ENCODE peak calls at places on chromosomes 13 and 19, in nine cellular contexts. One of them, this sample, is unnamed.

GRCh38 chr19:39982883-39983282 is 11.9 kb downstream of the PSMC4 start:
- DNase-seq in NCI-H1694: no peak
- DNase-seq in aorta: no peak
- DNase-seq in left colon: no peak
- DNase-seq in T-helper 2 cell treated with Interferon-gamma antibody and Interleukin-4, amounts not matched to agents 5 μg/mL and 100 μg/mL, for 36 hours: no peak
- DNase-seq in tibial artery: no peak
- DNase-seq in PC-9: no peak
- DNase-seq in globus pallidus: no peak
- DNase-seq in CD8-positive, alpha-beta memory T cell: no peak
- DNase-seq in this sample: no peak

GRCh38 chr13:114017028-114017630 is 43.3 kb upstream of the C13orf46 start:
- DNase-seq in NCI-H1694: no peak
- DNase-seq in aorta: peak
- DNase-seq in left colon: no peak
- DNase-seq in T-helper 2 cell treated with Interferon-gamma antibody and Interleukin-4, amounts not matched to agents 5 μg/mL and 100 μg/mL, for 36 hours: no peak
- DNase-seq in tibial artery: no peak
- DNase-seq in PC-9: no peak
- DNase-seq in globus pallidus: no peak
- DNase-seq in CD8-positive, alpha-beta memory T cell: no peak
- DNase-seq in this sample: no peak

GRCh38 chr13:112444001-112444311 is 67.8 kb downstream of the SPACA7 start:
- DNase-seq in NCI-H1694: peak
- DNase-seq in aorta: peak
- DNase-seq in left colon: peak
- DNase-seq in T-helper 2 cell treated with Interferon-gamma antibody and Interleukin-4, amounts not matched to agents 5 μg/mL and 100 μg/mL, for 36 hours: peak
- DNase-seq in tibial artery: peak
- DNase-seq in PC-9: peak
- DNase-seq in globus pallidus: peak
- DNase-seq in CD8-positive, alpha-beta memory T cell: no peak
- DNase-seq in this sample: peak

GRCh38 chr19:51439021-51439465 is 19.2 kb downstream of the SIGLEC8 start:
- DNase-seq in NCI-H1694: no peak
- DNase-seq in aorta: no peak
- DNase-seq in left colon: no peak
- DNase-seq in T-helper 2 cell treated with Interferon-gamma antibody and Interleukin-4, amounts not matched to agents 5 μg/mL and 100 μg/mL, for 36 hours: peak
- DNase-seq in tibial artery: no peak
- DNase-seq in PC-9: no peak
- DNase-seq in globus pallidus: no peak
- DNase-seq in CD8-positive, alpha-beta memory T cell: peak
- DNase-seq in this sample: peak

GRCh38 chr19:16247353-16248182 is 49.9 kb downstream of the AP1M1 start:
- DNase-seq in NCI-H1694: peak
- DNase-seq in aorta: peak
- DNase-seq in left colon: peak
- DNase-seq in T-helper 2 cell treated with Interferon-gamma antibody and Interleukin-4, amounts not matched to agents 5 μg/mL and 100 μg/mL, for 36 hours: peak
- DNase-seq in tibial artery: peak
- DNase-seq in PC-9: peak
- DNase-seq in globus pallidus: peak
- DNase-seq in CD8-positive, alpha-beta memory T cell: peak
- DNase-seq in this sample: peak

GRCh38 chr19:44722131-44723121 is 23.5 kb downstream of the CEACAM16 start:
- DNase-seq in NCI-H1694: no peak
- DNase-seq in aorta: no peak
- DNase-seq in left colon: no peak
- DNase-seq in T-helper 2 cell treated with Interferon-gamma antibody and Interleukin-4, amounts not matched to agents 5 μg/mL and 100 μg/mL, for 36 hours: no peak
- DNase-seq in tibial artery: no peak
- DNase-seq in PC-9: no peak
- DNase-seq in globus pallidus: no peak
- DNase-seq in CD8-positive, alpha-beta memory T cell: no peak
- DNase-seq in this sample: no peak

GRCh38 chr19:1265611-1266115 is 3.5 kb upstream of the CIRBP start:
- DNase-seq in NCI-H1694: no peak
- DNase-seq in aorta: peak
- DNase-seq in left colon: peak
- DNase-seq in T-helper 2 cell treated with Interferon-gamma antibody and Interleukin-4, amounts not matched to agents 5 μg/mL and 100 μg/mL, for 36 hours: peak
- DNase-seq in tibial artery: peak
- DNase-seq in PC-9: peak
- DNase-seq in globus pallidus: no peak
- DNase-seq in CD8-positive, alpha-beta memory T cell: peak
- DNase-seq in this sample: peak

GRCh38 chr19:9667898-9668297 is 7.0 kb downstream of the ZNF562 start:
- DNase-seq in NCI-H1694: no peak
- DNase-seq in aorta: no peak
- DNase-seq in left colon: no peak
- DNase-seq in T-helper 2 cell treated with Interferon-gamma antibody and Interleukin-4, amounts not matched to agents 5 μg/mL and 100 μg/mL, for 36 hours: no peak
- DNase-seq in tibial artery: no peak
- DNase-seq in PC-9: no peak
- DNase-seq in globus pallidus: no peak
- DNase-seq in CD8-positive, alpha-beta memory T cell: no peak
- DNase-seq in this sample: no peak

GRCh38 chr13:100176781-100177389 is 88.0 kb downstream of the PCCA start:
- DNase-seq in NCI-H1694: peak
- DNase-seq in aorta: no peak
- DNase-seq in left colon: no peak
- DNase-seq in T-helper 2 cell treated with Interferon-gamma antibody and Interleukin-4, amounts not matched to agents 5 μg/mL and 100 μg/mL, for 36 hours: no peak
- DNase-seq in tibial artery: no peak
- DNase-seq in PC-9: no peak
- DNase-seq in globus pallidus: no peak
- DNase-seq in CD8-positive, alpha-beta memory T cell: no peak
- DNase-seq in this sample: no peak

GRCh38 chr13:94520001-94520400 is 40.5 kb upstream of the DCT start:
- DNase-seq in NCI-H1694: no peak
- DNase-seq in aorta: no peak
- DNase-seq in left colon: no peak
- DNase-seq in T-helper 2 cell treated with Interferon-gamma antibody and Interleukin-4, amounts not matched to agents 5 μg/mL and 100 μg/mL, for 36 hours: no peak
- DNase-seq in tibial artery: no peak
- DNase-seq in PC-9: no peak
- DNase-seq in globus pallidus: no peak
- DNase-seq in CD8-positive, alpha-beta memory T cell: no peak
- DNase-seq in this sample: no peak

GRCh38 chr13:34416833-34417425 is 525.1 kb upstream of the NBEA start:
- DNase-seq in NCI-H1694: no peak
- DNase-seq in aorta: peak
- DNase-seq in left colon: peak
- DNase-seq in T-helper 2 cell treated with Interferon-gamma antibody and Interleukin-4, amounts not matched to agents 5 μg/mL and 100 μg/mL, for 36 hours: no peak
- DNase-seq in tibial artery: peak
- DNase-seq in PC-9: peak
- DNase-seq in globus pallidus: peak
- DNase-seq in CD8-positive, alpha-beta memory T cell: no peak
- DNase-seq in this sample: peak

GRCh38 chr19:57068921-57069697 is 50.7 kb upstream of the USP29 start:
- DNase-seq in NCI-H1694: no peak
- DNase-seq in aorta: no peak
- DNase-seq in left colon: peak
- DNase-seq in T-helper 2 cell treated with Interferon-gamma antibody and Interleukin-4, amounts not matched to agents 5 μg/mL and 100 μg/mL, for 36 hours: no peak
- DNase-seq in tibial artery: no peak
- DNase-seq in PC-9: no peak
- DNase-seq in globus pallidus: no peak
- DNase-seq in CD8-positive, alpha-beta memory T cell: no peak
- DNase-seq in this sample: no peak

GRCh38 chr19:46714523-46715106 is 2.3 kb downstream of the PRKD2 start:
- DNase-seq in NCI-H1694: no peak
- DNase-seq in aorta: no peak
- DNase-seq in left colon: no peak
- DNase-seq in T-helper 2 cell treated with Interferon-gamma antibody and Interleukin-4, amounts not matched to agents 5 μg/mL and 100 μg/mL, for 36 hours: peak
- DNase-seq in tibial artery: no peak
- DNase-seq in PC-9: peak
- DNase-seq in globus pallidus: no peak
- DNase-seq in CD8-positive, alpha-beta memory T cell: no peak
- DNase-seq in this sample: no peak

GRCh38 chr19:16327911-16328823 is 3.5 kb downstream of the KLF2 start:
- DNase-seq in NCI-H1694: no peak
- DNase-seq in aorta: peak
- DNase-seq in left colon: peak
- DNase-seq in T-helper 2 cell treated with Interferon-gamma antibody and Interleukin-4, amounts not matched to agents 5 μg/mL and 100 μg/mL, for 36 hours: peak
- DNase-seq in tibial artery: peak
- DNase-seq in PC-9: no peak
- DNase-seq in globus pallidus: peak
- DNase-seq in CD8-positive, alpha-beta memory T cell: peak
- DNase-seq in this sample: peak

GRCh38 chr13:27097691-27098090 is 73.9 kb downstream of the USP12 start:
- DNase-seq in NCI-H1694: no peak
- DNase-seq in aorta: no peak
- DNase-seq in left colon: no peak
- DNase-seq in T-helper 2 cell treated with Interferon-gamma antibody and Interleukin-4, amounts not matched to agents 5 μg/mL and 100 μg/mL, for 36 hours: no peak
- DNase-seq in tibial artery: no peak
- DNase-seq in PC-9: no peak
- DNase-seq in globus pallidus: no peak
- DNase-seq in CD8-positive, alpha-beta memory T cell: no peak
- DNase-seq in this sample: no peak

GRCh38 chr13:30679483-30680330 is 55.6 kb upstream of the ALOX5AP start:
- DNase-seq in NCI-H1694: peak
- DNase-seq in aorta: no peak
- DNase-seq in left colon: no peak
- DNase-seq in T-helper 2 cell treated with Interferon-gamma antibody and Interleukin-4, amounts not matched to agents 5 μg/mL and 100 μg/mL, for 36 hours: no peak
- DNase-seq in tibial artery: no peak
- DNase-seq in PC-9: no peak
- DNase-seq in globus pallidus: no peak
- DNase-seq in CD8-positive, alpha-beta memory T cell: peak
- DNase-seq in this sample: no peak

GRCh38 chr13:71339010-71339409 is 528.0 kb downstream of the DACH1 start:
- DNase-seq in NCI-H1694: no peak
- DNase-seq in aorta: no peak
- DNase-seq in left colon: no peak
- DNase-seq in T-helper 2 cell treated with Interferon-gamma antibody and Interleukin-4, amounts not matched to agents 5 μg/mL and 100 μg/mL, for 36 hours: no peak
- DNase-seq in tibial artery: no peak
- DNase-seq in PC-9: no peak
- DNase-seq in globus pallidus: no peak
- DNase-seq in CD8-positive, alpha-beta memory T cell: no peak
- DNase-seq in this sample: no peak

GRCh38 chr13:112067871-112068305 is 939 bp downstream of the SOX1 start:
- DNase-seq in NCI-H1694: no peak
- DNase-seq in aorta: peak
- DNase-seq in left colon: no peak
- DNase-seq in T-helper 2 cell treated with Interferon-gamma antibody and Interleukin-4, amounts not matched to agents 5 μg/mL and 100 μg/mL, for 36 hours: no peak
- DNase-seq in tibial artery: no peak
- DNase-seq in PC-9: no peak
- DNase-seq in globus pallidus: no peak
- DNase-seq in CD8-positive, alpha-beta memory T cell: no peak
- DNase-seq in this sample: no peak

GRCh38 chr13:32211788-32212187 is 103.4 kb downstream of the ZAR1L start:
- DNase-seq in NCI-H1694: no peak
- DNase-seq in aorta: no peak
- DNase-seq in left colon: no peak
- DNase-seq in T-helper 2 cell treated with Interferon-gamma antibody and Interleukin-4, amounts not matched to agents 5 μg/mL and 100 μg/mL, for 36 hours: no peak
- DNase-seq in tibial artery: no peak
- DNase-seq in PC-9: no peak
- DNase-seq in globus pallidus: no peak
- DNase-seq in CD8-positive, alpha-beta memory T cell: no peak
- DNase-seq in this sample: no peak